ENCODE peak calls at places on chromosome 1, in five cellular contexts. S is dorsolateral prefrontal cortex, K is nephron progenitor cell, O is hypothalamus, A is fibroblast of pulmonary artery. G is an unnamed sample.

GRCh38 chr1:160124709-160125478 is 9.3 kb downstream of the ATP1A2 start:
- DNase-seq in S (no peak), K (no peak), O (no peak), A (peak; percentile 53), G (no peak)

GRCh38 chr1:5915587-5916571 is 76.3 kb downstream of the NPHP4 start:
- DNase-seq in S (no peak), K (peak; percentile 25), O (peak; percentile 44), A (peak; percentile 66), G (no peak)

GRCh38 chr1:185846672-185847440 is 112.7 kb downstream of the HMCN1 start:
- DNase-seq in S (no peak), K (no peak), O (no peak), A (peak; percentile 62), G (no peak)

GRCh38 chr1:67001682-67002425 is 52.1 kb downstream of the SLC35D1 start:
- DNase-seq in S (no peak), K (no peak), O (no peak), A (no peak), G (no peak)

GRCh38 chr1:85850238-85850637 is 142.0 kb upstream of the ZNHIT6 start:
- DNase-seq in S (no peak), K (no peak), O (no peak), A (peak; percentile 92), G (no peak)

GRCh38 chr1:41493117-41493536 is 8.6 kb upstream of the EDN2 start:
- DNase-seq in S (no peak), K (no peak), O (no peak), A (peak; percentile 92), G (no peak)

GRCh38 chr1:164614316-164614715 is 55.3 kb downstream of the PBX1 start:
- DNase-seq in S (no peak), K (no peak), O (no peak), A (no peak), G (no peak)

GRCh38 chr1:85109475-85109874 is 61.2 kb upstream of the MCOLN3 start:
- DNase-seq in S (no peak), K (peak; percentile 42), O (peak; percentile 22), A (peak; percentile 82), G (peak; percentile 82)

GRCh38 chr1:38790422-38791212 is 69.0 kb downstream of the RRAGC start:
- DNase-seq in S (no peak), K (no peak), O (no peak), A (no peak), G (no peak)

GRCh38 chr1:156368889-156369684 is at the start of gene RHBG:
- DNase-seq in S (no peak), K (peak; percentile 56), O (no peak), A (peak; percentile 16), G (peak; percentile 46)

GRCh38 chr1:2633936-2634491 is 1.2 kb upstream of the MMEL1 start:
- DNase-seq in S (no peak), K (no peak), O (no peak), A (no peak), G (no peak)

GRCh38 chr1:197912739-197913494 is 4.3 kb upstream of the LHX9 start:
- DNase-seq in S (no peak), K (no peak), O (no peak), A (no peak), G (peak; percentile 23)

GRCh38 chr1:36876990-36877389 is 157.3 kb downstream of the GRIK3 start:
- DNase-seq in S (no peak), K (no peak), O (no peak), A (no peak), G (peak; percentile 4)

GRCh38 chr1:11804666-11805453 is 904 bp downstream of the MTHFR start:
- DNase-seq in S (no peak), K (no peak), O (no peak), A (peak; percentile 67), G (peak; percentile 15)

GRCh38 chr1:31674626-31675025 is 29.2 kb downstream of the COL16A1 start:
- DNase-seq in S (no peak), K (no peak), O (no peak), A (no peak), G (no peak)

GRCh38 chr1:233328661-233329498 is 1.4 kb downstream of the MAP3K21 start:
- DNase-seq in S (no peak), K (no peak), O (no peak), A (no peak), G (no peak)

GRCh38 chr1:192539450-192540132 is 36.0 kb upstream of the RGS1 start:
- DNase-seq in S (no peak), K (no peak), O (no peak), A (peak; percentile 98), G (no peak)

GRCh38 chr1:245863566-245864184 is 643.4 kb downstream of the SMYD3 start:
- DNase-seq in S (no peak), K (peak; percentile 12), O (no peak), A (no peak), G (no peak)

GRCh38 chr1:39642796-39643195 is 3.4 kb upstream of the HEYL start:
- DNase-seq in S (no peak), K (no peak), O (no peak), A (peak; percentile 33), G (no peak)

GRCh38 chr1:153617677-153618076 is 1.6 kb upstream of the S100A14 start:
- DNase-seq in S (no peak), K (peak; percentile 58), O (no peak), A (peak; percentile 51), G (peak; percentile 85)

GRCh38 chr1:94552071-94552586 is 10.6 kb upstream of the F3 start:
- DNase-seq in S (no peak), K (no peak), O (no peak), A (no peak), G (no peak)

GRCh38 chr1:173134029-173134428 is 73.1 kb downstream of the TNFSF4 start:
- DNase-seq in S (no peak), K (no peak), O (no peak), A (peak; percentile 50), G (no peak)

GRCh38 chr1:212070720-212071302 is 35.3 kb downstream of the DTL start:
- DNase-seq in S (no peak), K (no peak), O (no peak), A (peak; percentile 81), G (peak; percentile 41)

GRCh38 chr1:115771094-115771846 is 2.8 kb upstream of the CASQ2 start:
- DNase-seq in S (no peak), K (no peak), O (no peak), A (no peak), G (no peak)

GRCh38 chr1:31705080-31705866 is 1.5 kb upstream of the COL16A1 start:
- DNase-seq in S (peak; percentile 63), K (peak; percentile 52), O (peak; percentile 53), A (peak; percentile 54), G (peak; percentile 48)

GRCh38 chr1:236795757-236796719 is 946 bp downstream of the MTR start:
- DNase-seq in S (no peak), K (no peak), O (no peak), A (peak; percentile 61), G (no peak)

G was measured in D341Med.